ENCODE peak calls at places on chromosomes 1 and 21, in nine cellular contexts. V, Y, E, F, I, T, K, A and C are unnamed samples.

GRCh38 chr1:212507361-212507760 is 74.6 kb downstream of the NENF start:
- DNase-seq in K (no peak), A (no peak), V (no peak), F (no peak), T (no peak), I (no peak), E (no peak), Y (no peak), C (no peak)

GRCh38 chr1:185768371-185768770 is 34.2 kb downstream of the HMCN1 start:
- DNase-seq in F (no peak), A (peak), V (no peak), I (no peak), E (no peak), K (no peak), Y (no peak), T (no peak), C (no peak)

GRCh38 chr1:99768525-99769382 is 2.3 kb upstream of the FRRS1 start:
- DNase-seq in T (no peak), A (no peak), K (no peak), I (no peak), Y (no peak), F (no peak), V (no peak), E (no peak), C (no peak)

GRCh38 chr1:933603-933940 is 9.8 kb downstream of the SAMD11 start:
- DNase-seq in E (no peak), I (no peak), F (no peak), K (no peak), Y (no peak), T (no peak), A (no peak), V (no peak), C (no peak)

GRCh38 chr21:16974060-16974459 is 538.8 kb upstream of the CXADR start:
- DNase-seq in E (no peak), I (no peak), F (no peak), A (no peak), Y (no peak), V (no peak), K (no peak), T (no peak), C (no peak)

GRCh38 chr1:172431721-172432192 is 11.3 kb downstream of the C1orf105 start:
- DNase-seq in F (no peak), T (peak), I (no peak), A (peak), E (no peak), Y (no peak), V (no peak), K (no peak), C (no peak)

GRCh38 chr1:110390096-110390495 is 730 bp downstream of the SLC16A4 start:
- DNase-seq in V (no peak), T (no peak), K (peak), A (peak), F (no peak), E (peak), Y (no peak), I (no peak), C (no peak)

GRCh38 chr1:1307261-1307907 is 346 bp downstream of the ACAP3 start:
- DNase-seq in T (no peak), Y (no peak), K (no peak), V (no peak), E (peak), F (no peak), I (peak), A (no peak), C (no peak)

GRCh38 chr1:243482237-243483022 is 226.6 kb downstream of the SDCCAG8 start:
- DNase-seq in F (no peak), V (no peak), I (no peak), A (peak), E (no peak), Y (no peak), T (no peak), K (peak), C (peak)